ENCODE peak calls at places on chromosomes 2 and 18, in five cellular contexts. W, N, L, Q and D are unnamed samples.

GRCh38 chr2:190069936-190070696 is 7.6 kb upstream of the MSTN start:
- DNase-seq in W (no peak), N (no peak), L (no peak), Q (no peak), D (no peak)

GRCh38 chr2:100192825-100193224 is 50.4 kb upstream of the AFF3 start:
- DNase-seq in W (peak), N (no peak), L (no peak), Q (no peak), D (no peak)

GRCh38 chr18:3726241-3726951 is 276.4 kb downstream of the TGIF1 start:
- DNase-seq in W (no peak), N (no peak), L (no peak), Q (no peak), D (no peak)

GRCh38 chr2:9709539-9710285 is 78.9 kb upstream of the YWHAQ start:
- DNase-seq in W (no peak), N (no peak), L (no peak), Q (no peak), D (no peak)

GRCh38 chr2:158753561-158754302 is 41.4 kb upstream of the DAPL1 start:
- DNase-seq in W (no peak), N (no peak), L (no peak), Q (peak), D (no peak)

GRCh38 chr2:86372641-86373502 is 35.4 kb upstream of the REEP1 start:
- DNase-seq in W (no peak), N (no peak), L (no peak), Q (no peak), D (no peak)

GRCh38 chr2:238709961-238710360 is 137.9 kb upstream of the TWIST2 start:
- DNase-seq in W (no peak), N (no peak), L (no peak), Q (no peak), D (no peak)

GRCh38 chr2:119860924-119861323 is 101.2 kb downstream of the PTPN4 start:
- DNase-seq in W (no peak), N (no peak), L (no peak), Q (no peak), D (no peak)

GRCh38 chr2:4915348-4915747 is 776.8 kb upstream of the SOX11 start:
- DNase-seq in W (no peak), N (no peak), L (no peak), Q (no peak), D (no peak)

GRCh38 chr2:112343827-112344585 is 68.6 kb downstream of the ZC3H6 start:
- DNase-seq in W (no peak), N (no peak), L (no peak), Q (no peak), D (no peak)

GRCh38 chr2:231922945-231923344 is 3.3 kb downstream of the NPPC start:
- DNase-seq in W (no peak), N (no peak), L (no peak), Q (no peak), D (no peak)

GRCh38 chr2:143600136-143600535 is 470.9 kb downstream of the ARHGAP15 start:
- DNase-seq in W (no peak), N (no peak), L (no peak), Q (no peak), D (no peak)

GRCh38 chr2:21256006-21256405 is 132.2 kb downstream of the TDRD15 start:
- DNase-seq in W (no peak), N (no peak), L (no peak), Q (no peak), D (no peak)

GRCh38 chr18:76495435-76496199 is 575 bp upstream of the ZNF516 start:
- DNase-seq in W (no peak), N (no peak), L (no peak), Q (peak), D (peak)

GRCh38 chr2:1744446-1745170 is at the start of gene PXDN:
- DNase-seq in W (no peak), N (no peak), L (peak), Q (peak), D (no peak)

GRCh38 chr2:198424112-198424511 is 619.7 kb downstream of the PLCL1 start:
- DNase-seq in W (no peak), N (no peak), L (no peak), Q (no peak), D (no peak)

DNA sequence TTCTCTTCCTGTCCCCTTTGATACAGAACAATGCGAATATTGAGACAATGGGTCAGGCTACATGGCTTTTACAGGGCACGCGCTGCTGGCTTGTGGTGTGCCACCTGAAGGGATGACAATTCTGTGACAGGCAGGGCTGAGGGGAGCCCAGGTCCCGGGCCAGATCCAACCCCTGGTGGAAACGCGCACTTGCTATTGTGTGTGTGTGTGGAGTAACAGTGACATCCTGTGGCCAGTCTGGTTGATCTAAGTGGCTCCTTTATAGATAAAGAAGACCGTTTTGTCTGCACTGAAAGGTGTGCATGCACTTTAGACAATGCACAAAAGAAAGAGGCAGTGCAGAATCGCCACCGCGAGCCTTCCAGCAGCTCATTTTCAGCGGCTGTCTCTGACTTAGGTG is 273.6 kb downstream of the HRH4 start:
- DNase-seq in W (no peak), N (no peak), L (peak), Q (peak), D (no peak)
- TF ChIP-seq CTCF in W (peak), N (no peak), L (peak), Q (no peak), D (no peak)

DNA sequence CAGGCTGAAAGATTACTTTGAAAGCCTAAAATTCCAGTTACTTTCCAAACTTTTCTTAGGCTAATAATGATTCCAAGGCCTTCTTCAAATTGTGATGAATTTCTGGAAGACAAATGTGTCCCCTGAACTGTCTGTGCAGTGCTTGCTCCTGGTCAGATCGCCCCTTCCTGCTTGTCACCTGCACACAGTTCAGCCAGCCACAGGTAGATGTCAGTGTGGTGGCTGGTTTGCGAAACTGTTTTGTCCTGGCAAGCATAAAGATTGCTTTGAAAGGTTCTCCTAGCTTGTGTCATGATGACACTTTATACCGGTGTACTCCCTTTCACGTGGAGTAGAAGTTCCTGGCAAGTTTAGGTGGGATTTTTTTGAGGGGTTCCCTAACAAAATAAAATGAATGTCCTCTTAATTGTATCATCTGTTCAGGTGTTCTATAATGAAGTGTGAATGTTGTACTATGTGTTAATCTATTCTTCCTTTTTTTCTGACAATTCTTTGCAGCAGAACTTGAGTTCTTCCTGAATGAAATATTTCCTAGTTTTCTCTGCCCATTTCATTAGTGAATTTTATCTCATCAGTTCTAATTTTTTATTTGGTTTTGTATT is 298.8 kb downstream of the ZNF407 start:
- DNase-seq in W (peak), N (peak), L (no peak), Q (no peak), D (peak)
- TF ChIP-seq CTCF in W (peak), N (peak), L (peak), Q (no peak), D (peak)

GRCh38 chr2:67216103-67216502 is 181.0 kb upstream of the ETAA1 start:
- DNase-seq in W (no peak), N (no peak), L (no peak), Q (no peak), D (no peak)

GRCh38 chr2:67225287-67225973 is 171.7 kb upstream of the ETAA1 start:
- DNase-seq in W (no peak), N (no peak), L (no peak), Q (no peak), D (no peak)

GRCh38 chr2:67217398-67217797 is 179.7 kb upstream of the ETAA1 start:
- DNase-seq in W (no peak), N (no peak), L (no peak), Q (no peak), D (no peak)

GRCh38 chr2:67216881-67217280 is 180.3 kb upstream of the ETAA1 start:
- DNase-seq in W (no peak), N (no peak), L (no peak), Q (no peak), D (no peak)

DNA sequence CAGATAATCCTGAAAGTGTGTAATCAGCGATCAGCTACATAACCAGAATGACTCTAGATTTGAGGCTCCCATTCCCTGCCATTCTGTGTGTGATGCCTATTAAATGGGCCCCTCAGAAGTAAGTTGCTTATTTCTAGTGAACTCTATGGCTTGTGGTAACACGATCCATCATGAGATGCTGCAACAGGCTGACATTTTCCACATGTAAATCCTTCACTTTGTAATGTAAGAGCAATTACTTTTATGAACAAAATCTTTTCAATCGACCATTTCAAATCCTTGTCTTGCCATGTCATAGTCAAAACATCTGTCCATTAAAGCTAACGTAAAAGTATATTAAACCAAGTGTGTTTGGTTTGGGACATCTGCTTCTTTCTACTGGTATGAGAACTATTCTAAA is 175.9 kb upstream of the ETAA1 start:
- DNase-seq in W (no peak), N (no peak), L (no peak), Q (no peak), D (no peak)
- TF ChIP-seq CTCF in W (no peak), N (no peak), L (no peak), Q (no peak), D (no peak)

GRCh38 chr2:204625135-204625534 is 79.9 kb downstream of the PARD3B start:
- DNase-seq in W (no peak), N (no peak), L (no peak), Q (no peak), D (no peak)
- TF ChIP-seq CTCF in W (peak), N (no peak), L (peak), Q (no peak), D (no peak)

GRCh38 chr2:225124311-225124832 is 82.1 kb upstream of the DOCK10 start:
- DNase-seq in W (no peak), N (no peak), L (no peak), Q (no peak), D (no peak)

GRCh38 chr2:225120175-225120574 is 77.9 kb upstream of the DOCK10 start:
- DNase-seq in W (no peak), N (no peak), L (no peak), Q (no peak), D (no peak)

GRCh38 chr2:225117061-225117716 is 74.9 kb upstream of the DOCK10 start:
- DNase-seq in W (no peak), N (no peak), L (no peak), Q (no peak), D (no peak)

GRCh38 chr2:225122007-225122406 is 79.7 kb upstream of the DOCK10 start:
- DNase-seq in W (no peak), N (no peak), L (no peak), Q (no peak), D (no peak)

DNA sequence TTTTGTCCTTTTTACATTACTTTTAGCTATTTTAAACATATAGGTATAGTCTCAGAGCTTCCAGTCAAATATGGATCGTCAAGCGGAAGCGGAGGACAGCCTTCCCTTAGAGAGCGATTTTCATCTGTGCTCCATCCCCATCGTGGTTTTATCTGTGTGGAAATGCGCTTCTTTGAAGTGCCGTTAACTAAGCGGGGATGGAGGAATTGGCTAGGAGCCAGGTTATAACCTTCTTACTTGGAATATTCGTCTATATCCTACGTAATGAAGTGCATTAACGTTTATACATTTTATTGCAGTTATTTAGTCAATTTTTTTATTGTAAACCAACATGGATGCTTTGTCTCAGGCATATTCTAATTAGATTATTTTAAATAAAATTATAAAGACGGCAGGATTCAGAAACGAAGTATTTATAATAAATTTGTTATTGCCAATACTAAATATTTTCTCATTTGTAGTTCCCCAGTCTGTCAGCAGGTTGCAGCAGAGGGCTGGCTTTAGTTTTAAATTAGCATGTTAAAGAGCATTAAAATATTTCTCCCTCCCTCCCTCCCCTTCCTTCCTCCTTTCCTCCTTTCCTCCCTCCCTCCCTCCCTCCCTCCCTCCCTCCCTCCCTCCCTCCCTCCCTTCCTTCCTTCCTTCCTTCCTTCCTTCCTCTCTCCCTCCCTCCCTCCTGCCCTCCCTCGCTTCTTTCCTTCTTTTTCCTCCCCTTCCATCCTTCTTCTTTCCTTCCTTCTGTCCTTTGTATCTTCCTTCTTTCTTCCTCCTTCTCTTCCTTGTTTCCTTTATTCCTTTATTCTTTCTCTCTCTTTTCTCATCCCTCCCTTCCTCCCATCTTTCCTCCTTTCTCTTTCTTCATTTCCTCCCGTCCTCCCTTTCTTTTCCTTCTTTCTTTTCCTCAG is 80.6 kb upstream of the DOCK10 start:
- DNase-seq in W (no peak), N (no peak), L (no peak), Q (no peak), D (no peak)
- TF ChIP-seq CTCF in W (peak), N (peak), L (peak), Q (peak), D (peak)

GRCh38 chr2:7093376-7093775 is 176.2 kb downstream of the RNF144A start:
- DNase-seq in W (no peak), N (no peak), L (no peak), Q (no peak), D (no peak)

GRCh38 chr2:7098816-7099215 is 181.6 kb downstream of the RNF144A start:
- DNase-seq in W (no peak), N (no peak), L (no peak), Q (no peak), D (no peak)

GRCh38 chr2:7094113-7094760 is 177.0 kb downstream of the RNF144A start:
- DNase-seq in W (no peak), N (no peak), L (no peak), Q (no peak), D (no peak)

GRCh38 chr2:7096726-7097352 is 179.6 kb downstream of the RNF144A start:
- DNase-seq in W (no peak), N (no peak), L (no peak), Q (no peak), D (no peak)

GRCh38 chr2:7097353-7097895 is 180.2 kb downstream of the RNF144A start:
- DNase-seq in W (no peak), N (peak), L (peak), Q (peak), D (peak)
- TF ChIP-seq CTCF in W (peak), N (peak), L (peak), Q (peak), D (peak)